ENCODE peak calls at places on chromosome 15, in four cellular contexts. One of them, this sample, is unnamed.

GRCh38 chr15:88664151-88664778 is 25.4 kb downstream of the ISG20 start:
- DNase-seq in Panc1: no peak
- DNase-seq in HepG2: no peak
- DNase-seq in K562: no peak
- DNase-seq in this sample: no peak

GRCh38 chr15:52234596-52235541 is 43.7 kb upstream of the GNB5 start:
- DNase-seq in Panc1: no peak
- DNase-seq in HepG2: no peak
- DNase-seq in K562: no peak
- DNase-seq in this sample: no peak

GRCh38 chr15:71512281-71513016 is 297.9 kb upstream of the NR2E3 start:
- DNase-seq in Panc1: no peak
- DNase-seq in HepG2: peak
- DNase-seq in K562: no peak
- DNase-seq in this sample: no peak

GRCh38 chr15:84915011-84915958 is 30.8 kb downstream of the SLC28A1 start:
- DNase-seq in Panc1: no peak
- DNase-seq in HepG2: peak
- DNase-seq in K562: peak
- DNase-seq in this sample: peak

GRCh38 chr15:34085746-34086145 is 15.9 kb downstream of the EMC7 start:
- DNase-seq in Panc1: no peak
- DNase-seq in HepG2: no peak
- DNase-seq in K562: no peak
- DNase-seq in this sample: no peak

GRCh38 chr15:26974120-26974780 is 3.3 kb downstream of the GABRG3 start:
- DNase-seq in Panc1: peak
- DNase-seq in HepG2: peak
- DNase-seq in K562: peak
- DNase-seq in this sample: no peak

GRCh38 chr15:85603703-85604102 is 191.0 kb downstream of the KLHL25 start:
- DNase-seq in Panc1: no peak
- DNase-seq in HepG2: no peak
- DNase-seq in K562: no peak
- DNase-seq in this sample: no peak

GRCh38 chr15:34609102-34609501 is 25.7 kb upstream of the GOLGA8B start:
- DNase-seq in Panc1: no peak
- DNase-seq in HepG2: no peak
- DNase-seq in K562: no peak
- DNase-seq in this sample: no peak

GRCh38 chr15:29688981-29689723 is 133.1 kb downstream of the TJP1 start:
- DNase-seq in Panc1: no peak
- DNase-seq in HepG2: no peak
- DNase-seq in K562: no peak
- DNase-seq in this sample: no peak

GRCh38 chr15:23566070-23567050 is 886 bp downstream of the MKRN3 start:
- DNase-seq in Panc1: no peak
- DNase-seq in HepG2: peak
- DNase-seq in K562: peak
- DNase-seq in this sample: peak

GRCh38 chr15:85725019-85725418 is 69.7 kb downstream of the KLHL25 start:
- DNase-seq in Panc1: no peak
- DNase-seq in HepG2: no peak
- DNase-seq in K562: no peak
- DNase-seq in this sample: no peak

GRCh38 chr15:57927091-57927631 is 138.3 kb downstream of the ALDH1A2 start:
- DNase-seq in Panc1: no peak
- DNase-seq in HepG2: no peak
- DNase-seq in K562: no peak
- DNase-seq in this sample: no peak

DNA sequence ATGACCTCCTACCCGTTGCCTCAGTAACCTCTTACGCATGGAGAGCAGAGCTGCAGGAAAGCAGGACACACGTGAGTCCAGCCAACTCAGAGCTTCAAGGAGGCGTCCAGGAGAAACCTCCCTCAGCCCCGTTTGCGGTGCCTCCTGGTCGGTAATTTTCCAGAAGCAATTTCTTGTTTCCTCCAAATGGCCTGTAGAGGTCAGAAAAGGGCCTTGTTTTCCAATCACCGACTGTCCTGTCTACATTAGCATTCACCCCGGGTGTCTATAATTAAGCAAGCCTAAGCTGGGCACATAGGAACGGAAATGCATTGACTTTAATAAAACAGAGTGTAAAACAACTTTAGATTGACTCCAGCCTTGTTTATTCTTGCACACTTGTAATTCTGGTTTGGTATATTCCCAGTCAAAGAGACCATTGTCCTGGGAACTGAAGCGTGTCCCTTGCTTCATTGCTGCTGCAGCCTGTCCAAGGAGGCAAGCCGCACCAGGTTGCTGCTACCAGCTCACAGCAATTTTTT is 836.2 kb downstream of the AGBL1 start:
- DNase-seq in Panc1: no peak
- DNase-seq in HepG2: peak
- DNase-seq in K562: peak
- DNase-seq in this sample: no peak
- TF ChIP-seq TCF7L2 in Panc1: no peak
- TF ChIP-seq TCF7L2 in HepG2: no peak
- TF ChIP-seq TCF7L2 in K562: no peak
- TF ChIP-seq TCF7L2 in this sample: no peak

DNA sequence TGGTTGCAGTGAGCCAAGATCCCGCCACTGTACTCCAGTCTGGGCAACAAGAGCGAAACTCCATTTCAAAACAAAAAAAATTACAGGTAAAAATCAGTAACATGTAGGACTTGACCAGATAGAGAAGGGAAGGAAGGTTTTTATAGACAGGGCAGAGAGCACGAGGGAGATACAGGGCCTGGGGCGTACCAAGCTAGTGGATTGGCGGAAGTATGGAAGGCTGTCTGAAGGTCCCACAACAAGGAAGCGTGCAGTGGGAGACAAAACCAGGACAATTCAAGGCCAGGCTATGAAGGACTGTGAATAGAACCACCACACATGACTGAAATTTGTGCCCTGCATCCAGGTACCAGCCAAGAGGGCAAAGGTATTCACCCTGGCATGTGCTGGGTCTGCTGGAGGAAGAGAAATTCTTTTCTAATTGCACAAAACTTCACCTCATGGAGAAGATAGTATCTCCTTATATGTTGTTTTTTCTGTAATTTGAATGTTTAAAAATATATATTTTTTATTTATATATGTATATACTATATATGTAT is 33.0 kb upstream of the BCL2A1 start:
- DNase-seq in Panc1: no peak
- DNase-seq in HepG2: no peak
- DNase-seq in K562: no peak
- DNase-seq in this sample: no peak
- TF ChIP-seq TCF7L2 in Panc1: no peak
- TF ChIP-seq TCF7L2 in HepG2: no peak
- TF ChIP-seq TCF7L2 in K562: no peak
- TF ChIP-seq TCF7L2 in this sample: no peak

DNA sequence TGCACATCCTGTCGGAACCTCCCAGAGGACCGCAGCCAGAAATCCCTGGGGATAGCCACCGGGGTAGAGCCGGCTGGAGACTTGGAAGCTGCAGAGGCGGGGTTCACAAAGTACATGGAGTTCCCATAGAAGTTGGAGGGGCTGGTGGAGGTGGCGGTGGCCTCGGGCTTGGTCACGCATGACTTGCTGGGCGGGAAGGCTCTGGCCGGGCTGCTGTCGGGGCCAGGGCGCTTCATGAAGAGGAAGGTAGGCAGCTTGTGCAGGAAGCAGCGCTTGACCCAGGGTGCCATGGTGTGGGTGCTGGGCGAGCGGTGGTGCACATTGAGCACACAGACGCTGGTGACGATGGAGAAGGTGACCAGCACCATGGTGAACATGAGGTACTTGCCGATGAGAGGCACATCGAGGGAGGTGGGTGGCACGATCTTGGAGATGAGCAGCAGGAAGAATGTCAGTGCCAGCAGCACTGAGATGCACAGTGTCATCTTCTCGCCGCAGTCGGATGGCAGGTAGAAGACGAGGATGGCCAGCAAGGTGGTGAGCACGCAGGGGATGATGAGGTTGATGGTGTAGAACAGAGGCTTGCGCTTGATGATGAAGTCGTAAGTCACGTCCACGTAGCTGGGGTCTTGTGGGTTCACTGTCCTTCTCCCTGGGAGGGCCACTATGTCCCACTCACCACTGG is 8.4 kb upstream of the CHRNA3 start:
- DNase-seq in Panc1: no peak
- DNase-seq in HepG2: no peak
- DNase-seq in K562: no peak
- DNase-seq in this sample: no peak
- TF ChIP-seq TCF7L2 in Panc1: no peak
- TF ChIP-seq TCF7L2 in HepG2: no peak
- TF ChIP-seq TCF7L2 in K562: no peak
- TF ChIP-seq TCF7L2 in this sample: no peak

DNA sequence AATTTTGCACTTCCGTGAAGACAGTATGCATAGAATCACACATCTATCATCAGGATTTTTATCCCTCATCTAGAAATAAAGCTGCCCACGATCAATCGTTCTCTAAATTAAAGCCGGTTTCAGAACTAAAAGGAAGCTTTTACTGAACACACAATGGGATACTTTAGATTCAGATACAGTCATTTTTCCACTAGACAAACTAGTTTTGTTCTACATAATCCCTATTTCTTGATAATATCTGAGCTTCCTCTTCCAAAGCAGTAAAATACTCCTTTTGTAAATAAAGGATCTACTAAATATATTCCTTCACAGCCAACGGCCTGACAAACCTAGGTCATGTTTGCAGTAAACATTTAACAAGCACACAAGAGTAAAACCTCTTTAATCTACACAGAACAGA is 2.0 kb upstream of the GANC start:
- DNase-seq in Panc1: no peak
- DNase-seq in HepG2: no peak
- DNase-seq in K562: no peak
- DNase-seq in this sample: no peak
- TF ChIP-seq TCF7L2 in Panc1: no peak
- TF ChIP-seq TCF7L2 in HepG2: no peak
- TF ChIP-seq TCF7L2 in K562: no peak
- TF ChIP-seq TCF7L2 in this sample: no peak

GRCh38 chr15:66105286-66105984 is 148.1 kb downstream of the MEGF11 start:
- DNase-seq in Panc1: no peak
- DNase-seq in HepG2: no peak
- DNase-seq in K562: no peak
- DNase-seq in this sample: no peak
- TF ChIP-seq TCF7L2 in Panc1: no peak
- TF ChIP-seq TCF7L2 in HepG2: no peak
- TF ChIP-seq TCF7L2 in K562: no peak
- TF ChIP-seq TCF7L2 in this sample: no peak

DNA sequence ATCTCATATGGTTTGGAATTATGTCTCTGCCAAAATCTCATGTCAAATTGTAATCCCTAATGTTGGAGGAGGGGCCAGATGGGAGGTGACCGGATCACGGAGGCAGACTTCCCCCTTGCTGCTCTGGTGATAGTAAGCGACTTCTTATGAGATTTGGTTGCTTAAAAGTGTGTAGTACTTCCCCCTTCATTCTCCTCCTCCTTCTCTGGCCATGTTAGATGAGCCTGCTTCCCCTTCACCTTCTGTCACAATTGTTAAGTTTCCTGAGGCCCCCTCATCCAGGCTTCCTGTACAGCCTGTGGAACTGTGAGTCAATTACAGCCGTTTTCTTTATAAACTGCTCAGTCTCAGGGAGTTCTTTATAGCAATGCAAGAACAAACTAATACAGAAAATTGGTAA is 51.1 kb downstream of the NEDD4 start:
- DNase-seq in Panc1: no peak
- DNase-seq in HepG2: no peak
- DNase-seq in K562: no peak
- DNase-seq in this sample: no peak
- TF ChIP-seq TCF7L2 in Panc1: no peak
- TF ChIP-seq TCF7L2 in HepG2: no peak
- TF ChIP-seq TCF7L2 in K562: no peak
- TF ChIP-seq TCF7L2 in this sample: no peak

DNA sequence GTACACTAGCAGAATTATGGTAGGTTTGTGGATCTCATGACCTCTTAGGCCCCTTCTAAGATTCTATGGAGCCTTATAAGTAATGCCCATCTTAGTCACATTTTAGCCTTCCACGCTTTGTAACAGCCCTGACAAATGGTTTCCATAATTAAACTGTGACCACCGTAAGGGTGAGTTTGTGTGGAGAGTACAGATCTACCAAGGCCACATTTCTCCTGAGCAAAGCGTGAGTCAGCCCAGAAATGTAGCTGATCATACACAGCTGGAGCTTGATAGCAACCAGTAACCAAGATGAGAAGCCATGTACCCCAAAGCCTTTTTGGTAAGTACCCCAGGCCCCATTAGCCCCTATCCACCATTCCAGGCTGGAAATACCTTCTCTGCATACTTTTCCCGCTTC is 31.7 kb downstream of the CHAC1 start:
- DNase-seq in Panc1: no peak
- DNase-seq in HepG2: no peak
- DNase-seq in K562: no peak
- DNase-seq in this sample: no peak
- TF ChIP-seq TCF7L2 in Panc1: no peak
- TF ChIP-seq TCF7L2 in HepG2: no peak
- TF ChIP-seq TCF7L2 in K562: no peak
- TF ChIP-seq TCF7L2 in this sample: no peak

DNA sequence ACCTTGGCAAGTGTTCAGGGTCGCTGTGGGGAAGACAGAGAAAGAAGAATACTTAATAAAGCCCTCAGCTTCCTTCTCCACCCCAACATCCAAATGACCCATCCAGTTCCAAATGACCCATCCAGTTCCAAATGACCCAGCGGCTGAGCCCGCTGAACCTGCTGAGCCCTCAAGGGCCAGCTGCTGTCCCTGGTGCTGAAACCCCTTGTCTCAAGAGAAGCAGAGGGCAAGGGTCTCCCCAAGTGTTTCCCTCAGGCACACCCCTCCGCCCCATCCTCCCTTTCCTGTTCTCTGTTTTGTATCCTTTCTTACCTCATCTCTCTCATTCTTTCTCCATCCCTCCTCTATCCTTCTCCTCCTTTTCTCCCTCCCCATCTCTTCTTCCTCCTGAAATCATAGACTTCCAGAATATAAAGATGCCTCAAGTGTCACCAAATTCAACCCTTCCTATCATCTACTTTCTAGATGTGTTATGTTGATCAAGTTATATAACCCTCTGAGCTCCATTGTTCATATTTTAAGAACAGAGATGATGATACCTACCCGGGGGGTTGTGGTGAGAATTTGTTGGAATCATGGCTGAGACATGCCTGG is 29.0 kb downstream of the CCDC33 start:
- DNase-seq in Panc1: no peak
- DNase-seq in HepG2: peak
- DNase-seq in K562: peak
- DNase-seq in this sample: no peak
- TF ChIP-seq TCF7L2 in Panc1: no peak
- TF ChIP-seq TCF7L2 in HepG2: no peak
- TF ChIP-seq TCF7L2 in K562: no peak
- TF ChIP-seq TCF7L2 in this sample: no peak